ENCODE peak calls at places on chromosomes 2 and 18, in four cellular contexts. R is A549, J is IMR-90, Y is Peyer's patch. D is an unnamed sample.

GRCh38 chr2:165825041-165825440 is 31.0 kb upstream of the GALNT3 start:
- DNase-seq in R (no peak), J (peak), Y (no peak), D (no peak)

GRCh38 chr2:127864877-127865276 is 6.9 kb upstream of the POLR2D start:
- DNase-seq in R (peak), J (no peak), Y (peak), D (no peak)

GRCh38 chr2:220279372-220279771 is 651.9 kb downstream of the SLC4A3 start:
- DNase-seq in R (peak), J (peak), Y (no peak), D (peak)

GRCh38 chr2:217956895-217957457 is 45.8 kb downstream of the TNS1 start:
- DNase-seq in R (no peak), J (no peak), Y (peak), D (no peak)

GRCh38 chr2:238895901-238896600 is 48.2 kb downstream of the TWIST2 start:
- DNase-seq in R (no peak), J (peak), Y (no peak), D (peak)

GRCh38 chr2:238761802-238762373 is 86.0 kb upstream of the TWIST2 start:
- DNase-seq in R (no peak), J (peak), Y (no peak), D (peak)

GRCh38 chr2:105344704-105345345 is 7.5 kb downstream of the C2orf49 start:
- DNase-seq in R (peak), J (peak), Y (no peak), D (no peak)

GRCh38 chr2:112996635-112997034 is 8.6 kb upstream of the IL36A start:
- DNase-seq in R (no peak), J (no peak), Y (no peak), D (no peak)

GRCh38 chr2:95575857-95576256 is 15.9 kb upstream of the TRIM43 start:
- DNase-seq in R (no peak), J (no peak), Y (no peak), D (no peak)

GRCh38 chr2:196823750-196824149 is 14.6 kb upstream of the C2orf66 start:
- DNase-seq in R (peak), J (peak), Y (no peak), D (peak)

GRCh38 chr2:54878182-54878581 is 154.7 kb downstream of the EML6 start:
- DNase-seq in R (no peak), J (no peak), Y (no peak), D (no peak)

GRCh38 chr18:63844254-63844653 is 43.3 kb upstream of the SERPINB2 start:
- DNase-seq in R (peak), J (peak), Y (no peak), D (no peak)

GRCh38 chr2:177355874-177356273 is 36.7 kb upstream of the AGPS start:
- DNase-seq in R (no peak), J (no peak), Y (no peak), D (no peak)

GRCh38 chr2:18430996-18431748 is 129.3 kb downstream of the RDH14 start:
- DNase-seq in R (no peak), J (no peak), Y (no peak), D (no peak)

GRCh38 chr2:111923271-111923670 is 24.9 kb downstream of the MERTK start:
- DNase-seq in R (no peak), J (peak), Y (no peak), D (no peak)

GRCh38 chr2:43333656-43334144 is 107.3 kb upstream of the ZFP36L2 start:
- DNase-seq in R (no peak), J (peak), Y (no peak), D (no peak)

GRCh38 chr2:102069311-102069974 is 73.1 kb upstream of the IL1R1 start:
- DNase-seq in R (no peak), J (no peak), Y (no peak), D (no peak)

GRCh38 chr2:149332364-149332763 is 2.0 kb downstream of the LYPD6 start:
- DNase-seq in R (no peak), J (no peak), Y (no peak), D (no peak)

GRCh38 chr2:100320547-100321180 is 1.6 kb downstream of the LONRF2 start:
- DNase-seq in R (peak), J (no peak), Y (no peak), D (no peak)

GRCh38 chr18:27921904-27922541 is 254.9 kb downstream of the CDH2 start:
- DNase-seq in R (peak), J (peak), Y (no peak), D (peak)

GRCh38 chr2:167478196-167478595 is 589.9 kb downstream of the XIRP2 start:
- DNase-seq in R (no peak), J (no peak), Y (no peak), D (no peak)

GRCh38 chr2:233413529-233414272 is 59.4 kb downstream of the DGKD start:
- DNase-seq in R (peak), J (peak), Y (no peak), D (peak)

GRCh38 chr2:225282858-225283693 is 116.4 kb upstream of the NYAP2 start:
- DNase-seq in R (peak), J (peak), Y (no peak), D (no peak)

GRCh38 chr2:8656160-8656641 is 25.7 kb upstream of the ID2 start:
- DNase-seq in R (peak), J (peak), Y (no peak), D (no peak)

GRCh38 chr2:144086965-144087364 is 433.0 kb downstream of the ZEB2 start:
- DNase-seq in R (no peak), J (peak), Y (no peak), D (no peak)

GRCh38 chr2:233210843-233211600 is 40.5 kb upstream of the ATG16L1 start:
- DNase-seq in R (no peak), J (peak), Y (no peak), D (peak)

GRCh38 chr2:39636306-39636705 is 29.4 kb upstream of the TMEM178A start:
- DNase-seq in R (no peak), J (no peak), Y (no peak), D (no peak)

GRCh38 chr18:57146956-57147636 is at the start of gene BOD1L2:
- DNase-seq in R (no peak), J (no peak), Y (no peak), D (no peak)

GRCh38 chr2:220580113-220580512 is 952.7 kb downstream of the SLC4A3 start:
- DNase-seq in R (no peak), J (no peak), Y (no peak), D (no peak)

GRCh38 chr2:96891591-96892333 is 21.9 kb upstream of the SEMA4C start:
- DNase-seq in R (no peak), J (peak), Y (no peak), D (no peak)

GRCh38 chr2:80007722-80008503 is 296.6 kb downstream of the LRRTM1 start:
- DNase-seq in R (no peak), J (no peak), Y (no peak), D (no peak)

GRCh38 chr2:19228720-19229119 is 129.7 kb downstream of the OSR1 start:
- DNase-seq in R (no peak), J (no peak), Y (no peak), D (no peak)

GRCh38 chr2:111633139-111633538 is 250.9 kb downstream of the ANAPC1 start:
- DNase-seq in R (no peak), J (no peak), Y (no peak), D (no peak)

GRCh38 chr2:3282056-3282998 is 95.3 kb downstream of the EIPR1 start:
- DNase-seq in R (no peak), J (peak), Y (peak), D (peak)

GRCh38 chr2:152694161-152694661 is 23.1 kb downstream of the PRPF40A start:
- DNase-seq in R (peak), J (peak), Y (no peak), D (no peak)

GRCh38 chr2:211181626-211182025 is 625.2 kb downstream of the CPS1 start:
- DNase-seq in R (no peak), J (no peak), Y (no peak), D (no peak)

GRCh38 chr2:120880381-120880780 is 144.7 kb downstream of the GLI2 start:
- DNase-seq in R (no peak), J (peak), Y (no peak), D (no peak)

GRCh38 chr18:67608909-67609308 is 92.4 kb upstream of the DSEL start:
- DNase-seq in R (no peak), J (peak), Y (no peak), D (no peak)

GRCh38 chr2:56034258-56034657 is 110.7 kb upstream of the EFEMP1 start:
- DNase-seq in R (no peak), J (no peak), Y (no peak), D (no peak)

GRCh38 chr2:70303186-70303585 is 1.3 kb upstream of the FAM136A start:
- DNase-seq in R (no peak), J (no peak), Y (no peak), D (no peak)

GRCh38 chr2:70305531-70305930 is 3.7 kb upstream of the FAM136A start:
- DNase-seq in R (no peak), J (no peak), Y (no peak), D (no peak)

GRCh38 chr2:70304501-70304900 is 2.6 kb upstream of the FAM136A start:
- DNase-seq in R (no peak), J (no peak), Y (no peak), D (no peak)

GRCh38 chr2:70300771-70301343 is 1.0 kb downstream of the FAM136A start:
- DNase-seq in R (no peak), J (no peak), Y (no peak), D (no peak)

GRCh38 chr2:70301344-70302194 is at the start of gene FAM136A:
- DNase-seq in R (peak), J (peak), Y (peak), D (peak)
- TF ChIP-seq POLR2A in R (peak), J (no peak), Y (peak), D (peak)

GRCh38 chr18:76528477-76529432 is 33.7 kb upstream of the ZNF516 start:
- DNase-seq in R (no peak), J (peak), Y (no peak), D (no peak)
- TF ChIP-seq POLR2A in R (no peak), J (no peak), Y (no peak), D (no peak)

DNA sequence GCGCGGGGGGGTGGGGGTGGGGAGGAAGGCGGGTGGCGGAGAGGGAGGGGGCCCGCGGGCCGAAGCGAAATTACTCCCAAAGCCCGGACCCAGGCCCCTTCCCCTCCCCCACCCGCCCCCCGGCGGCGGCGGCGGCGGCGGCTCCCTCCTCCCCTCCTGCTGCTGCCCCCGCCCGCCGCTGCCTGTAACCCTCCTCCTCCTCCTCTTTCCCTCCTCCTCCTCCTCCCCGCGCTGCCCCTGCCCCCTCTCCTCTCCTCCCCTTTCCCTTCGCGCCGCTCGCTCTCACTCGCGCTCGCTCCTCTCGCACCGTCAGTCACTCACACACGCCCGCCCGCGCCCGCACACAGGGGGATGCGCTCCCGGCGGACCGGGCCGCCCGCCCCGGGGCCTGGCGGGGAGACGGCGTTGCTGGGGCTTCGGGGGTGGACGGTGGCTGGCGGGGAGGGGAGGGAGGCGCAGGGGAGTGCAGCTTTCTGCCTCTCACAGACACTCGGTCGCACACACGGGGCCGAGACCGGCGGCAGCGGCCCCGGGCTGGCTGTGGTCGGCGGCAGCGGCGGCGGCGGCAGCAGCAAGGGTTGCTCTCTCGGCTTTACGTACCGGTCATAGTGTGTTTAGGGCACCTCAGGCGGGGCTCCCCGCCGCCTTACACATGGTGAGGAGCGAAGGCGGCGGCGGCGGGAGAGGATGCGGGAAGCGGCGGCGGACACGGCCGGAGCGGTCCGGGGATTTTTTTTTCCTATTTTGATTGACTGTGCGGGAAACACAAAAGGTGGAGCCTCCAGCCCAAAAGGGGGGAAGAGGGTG is 405 bp downstream of the SP3 start:
- DNase-seq in R (peak), J (peak), Y (peak), D (peak)
- TF ChIP-seq POLR2A in R (peak), J (peak), Y (peak), D (peak)

GRCh38 chr2:241720099-241720498 is 14.3 kb upstream of the D2HGDH start:
- DNase-seq in R (no peak), J (no peak), Y (no peak), D (no peak)
- TF ChIP-seq POLR2A in R (no peak), J (no peak), Y (no peak), D (no peak)

DNA sequence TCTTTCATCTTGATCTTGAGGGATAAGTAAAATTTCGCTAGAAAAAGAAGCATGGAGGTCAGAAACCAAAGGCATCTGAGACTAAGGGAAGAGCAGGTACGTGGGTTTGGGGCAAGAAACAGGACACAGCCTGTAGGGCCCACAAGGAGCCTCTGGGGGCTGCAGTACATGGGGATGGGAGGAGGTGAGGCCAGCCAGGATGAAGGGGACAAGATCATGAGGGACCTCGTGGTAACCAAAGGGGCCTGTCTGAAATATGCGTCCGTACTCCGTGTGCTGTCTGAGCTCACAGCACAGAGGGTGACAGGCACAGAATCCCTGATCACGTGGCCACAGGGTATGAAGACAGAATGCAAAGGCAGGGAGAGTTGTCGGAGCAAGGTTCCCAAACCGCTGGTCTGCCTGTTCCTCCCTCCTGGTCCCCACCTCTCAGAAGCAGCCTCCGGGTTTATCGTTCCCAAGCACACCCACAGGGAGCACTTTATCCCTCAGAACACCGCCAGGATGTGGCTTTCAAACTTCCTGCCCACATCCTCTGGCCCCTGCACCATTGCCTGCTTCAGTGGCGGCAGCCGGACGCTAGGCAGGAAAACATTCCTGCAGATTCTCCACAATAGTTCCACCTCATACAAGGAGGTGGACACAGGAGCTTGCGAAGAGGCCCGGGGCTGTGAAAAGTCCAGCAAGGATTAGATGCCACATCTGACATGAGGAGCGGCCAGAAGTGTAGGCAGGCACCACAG is 12.0 kb downstream of the TMEM163 start:
- DNase-seq in R (no peak), J (no peak), Y (no peak), D (no peak)
- TF ChIP-seq POLR2A in R (no peak), J (no peak), Y (no peak), D (no peak)

GRCh38 chr2:219218279-219219112 is at the start of gene ABCB6:
- DNase-seq in R (peak), J (peak), Y (peak), D (peak)
- TF ChIP-seq POLR2A in R (peak), J (no peak), Y (peak), D (peak)

DNA sequence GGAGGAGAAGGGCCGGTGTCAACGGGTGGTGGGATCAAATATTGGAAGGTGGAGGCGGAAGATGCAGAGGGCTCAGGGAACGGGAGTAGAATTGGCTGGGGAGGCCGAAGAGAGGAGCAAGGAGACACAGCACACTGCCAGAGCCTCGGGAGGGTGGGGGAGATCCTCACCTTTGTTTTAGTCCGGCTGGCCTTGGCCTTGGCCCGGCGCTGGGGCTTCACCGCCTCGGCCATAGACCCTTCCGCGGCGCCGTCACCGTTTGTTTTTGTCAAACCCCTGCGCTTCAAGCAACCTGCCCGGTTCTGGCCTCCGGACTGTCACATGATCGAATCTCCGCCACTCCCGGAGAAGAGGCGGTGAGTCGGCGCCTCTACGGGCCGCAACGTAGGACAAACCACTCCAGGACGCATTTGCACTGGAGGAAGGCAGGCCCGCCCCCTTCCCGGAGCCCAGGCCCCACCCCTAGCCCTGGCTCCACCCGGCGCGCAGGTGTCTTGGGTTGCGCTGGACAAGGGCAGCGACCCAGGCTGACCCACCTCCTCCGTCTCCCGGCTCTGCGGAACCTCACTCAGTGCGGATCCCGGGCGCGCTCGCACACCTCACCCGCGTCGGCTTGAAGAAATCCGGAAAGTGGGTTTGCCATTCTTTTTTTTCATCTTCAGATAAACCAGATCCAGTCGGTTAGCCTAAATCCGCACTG is at the start of gene EPG5:
- DNase-seq in R (peak), J (peak), Y (peak), D (peak)
- TF ChIP-seq POLR2A in R (peak), J (peak), Y (peak), D (peak)

DNA sequence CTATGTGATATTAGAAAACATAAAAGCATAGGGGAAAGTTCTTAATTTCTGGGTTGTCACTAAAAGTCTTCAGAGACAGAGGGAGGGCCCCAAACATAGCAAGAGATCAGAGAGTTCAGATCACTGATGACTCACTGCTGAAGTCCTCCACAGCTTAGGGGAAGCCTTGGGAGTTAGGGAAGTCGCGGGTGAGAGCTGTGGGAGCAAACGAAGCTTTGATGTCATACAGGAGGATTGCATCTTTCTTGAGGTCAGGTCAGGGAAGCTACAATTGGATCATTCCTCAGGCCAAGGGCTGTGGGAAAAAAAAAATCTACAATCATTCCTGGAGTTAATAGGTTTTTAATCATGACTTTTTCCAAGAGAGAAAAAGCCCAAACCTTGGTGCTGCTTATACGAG is 96.2 kb downstream of the COPS8 start:
- DNase-seq in R (peak), J (peak), Y (no peak), D (peak)
- TF ChIP-seq POLR2A in R (no peak), J (no peak), Y (no peak), D (no peak)

DNA sequence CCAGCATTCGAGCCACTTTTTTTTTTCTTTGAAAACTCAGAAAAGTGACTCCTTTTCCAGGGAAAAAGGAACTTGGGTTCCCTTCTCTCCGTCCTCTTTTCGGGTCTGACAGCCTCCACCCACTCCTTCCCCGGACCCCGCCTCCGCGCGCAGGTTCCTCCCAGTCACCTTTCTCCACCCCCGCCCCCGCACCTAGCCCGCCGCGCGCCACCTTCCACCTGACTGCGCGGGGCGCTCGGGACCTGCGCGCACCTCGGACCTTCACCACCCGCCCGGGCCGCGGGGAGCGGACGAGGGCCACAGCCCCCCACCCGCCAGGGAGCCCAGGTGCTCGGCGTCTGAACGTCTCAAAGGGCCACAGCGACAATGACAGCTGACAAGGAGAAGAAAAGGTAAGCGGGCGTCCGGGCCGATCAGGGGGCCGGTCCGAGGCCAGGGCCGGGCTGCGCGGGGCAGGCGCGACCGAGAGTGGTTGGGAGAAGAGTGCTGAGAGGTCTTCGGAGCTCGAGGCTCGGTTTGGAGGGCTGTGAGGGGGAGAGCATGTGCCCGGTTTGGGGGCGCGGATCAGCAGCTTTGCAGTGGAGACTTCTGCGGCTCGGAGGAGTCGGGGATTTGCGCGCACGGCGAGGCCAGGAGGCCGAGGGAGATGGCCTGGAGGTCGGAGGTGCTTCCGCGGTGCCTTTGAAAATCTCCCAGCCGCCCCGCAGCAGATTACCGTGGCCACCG is 502 bp downstream of the EPAS1 start:
- DNase-seq in R (peak), J (no peak), Y (peak), D (peak)
- TF ChIP-seq POLR2A in R (no peak), J (no peak), Y (peak), D (no peak)

GRCh38 chr2:70873541-70873940 is 37.9 kb upstream of the CD207 start:
- DNase-seq in R (no peak), J (no peak), Y (no peak), D (no peak)

GRCh38 chr2:70870790-70871189 is 35.2 kb upstream of the CD207 start:
- DNase-seq in R (no peak), J (no peak), Y (no peak), D (no peak)

GRCh38 chr2:70868970-70869369 is 33.4 kb upstream of the CD207 start:
- DNase-seq in R (no peak), J (no peak), Y (no peak), D (no peak)

GRCh38 chr2:70871398-70872211 is 36.0 kb upstream of the CD207 start:
- DNase-seq in R (peak), J (peak), Y (peak), D (peak)
- TF ChIP-seq POLR2A in R (no peak), J (no peak), Y (no peak), D (no peak)